ENCODE peak calls at places on chromosomes 5 and 9, in six cellular contexts. T is upper lobe of left lung, E is K562, M is breast epithelium, O is HepG2, X is sigmoid colon. F is an unnamed sample. For H3K36me3, the result is how much of the 10 kb centered on the place peaks cover.

GRCh38 chr5:119255571-119256356 is 100.1 kb upstream of the TNFAIP8 start:
- DNase-seq in T (no peak), M (no peak), O (peak), E (peak), X (no peak), F (peak)

GRCh38 chr5:72523960-72524582 is 16.9 kb upstream of the ZNF366 start:
- DNase-seq in T (no peak), M (no peak), O (peak), X (no peak), E (no peak), F (peak)

GRCh38 chr9:78982849-78983248 is 588.9 kb upstream of the TLE4 start:
- DNase-seq in T (no peak), E (no peak), X (no peak), M (no peak), O (no peak), F (no peak)

GRCh38 chr9:93286252-93287188 is 102.6 kb downstream of the WNK2 start:
- DNase-seq in M (no peak), T (no peak), X (no peak), E (no peak), O (no peak), F (no peak)

GRCh38 chr5:23314827-23315226 is 192.6 kb upstream of the PRDM9 start:
- DNase-seq in M (no peak), O (no peak), E (no peak), T (no peak), X (no peak), F (no peak)

GRCh38 chr9:28883209-28883608 is 1309.9 kb upstream of the C9orf72 start:
- DNase-seq in T (no peak), X (no peak), E (no peak), O (no peak), M (no peak), F (no peak)

GRCh38 chr5:123639244-123639643 is 127.3 kb downstream of the CSNK1G3 start:
- DNase-seq in X (no peak), T (no peak), O (no peak), M (no peak), E (no peak), F (no peak)

GRCh38 chr5:150517272-150518152 is 9.6 kb downstream of the NDST1 start:
- DNase-seq in M (no peak), T (peak), O (peak), X (no peak), E (peak), F (peak)

GRCh38 chr9:13555516-13555915 is 276.0 kb upstream of the MPDZ start:
- DNase-seq in X (no peak), E (no peak), T (no peak), M (no peak), O (no peak), F (peak)

GRCh38 chr5:1792842-1793266 is 6.8 kb downstream of the MRPL36 start:
- DNase-seq in O (no peak), T (no peak), M (no peak), X (peak), E (peak), F (peak)

GRCh38 chr9:91677354-91677753 is 253.7 kb upstream of the NFIL3 start:
- DNase-seq in T (no peak), E (no peak), M (no peak), X (no peak), O (no peak), F (no peak)

GRCh38 chr9:75644649-75645048 is 245.8 kb upstream of the PCSK5 start:
- DNase-seq in T (no peak), X (no peak), E (no peak), O (no peak), M (no peak), F (no peak)

GRCh38 chr5:172078726-172079345 is 72.4 kb upstream of the FBXW11 start:
- DNase-seq in E (no peak), O (no peak), M (no peak), T (no peak), X (peak), F (no peak)

GRCh38 chr9:113352411-113352810 is 3.1 kb downstream of the BSPRY start:
- DNase-seq in T (no peak), X (no peak), O (no peak), E (no peak), M (no peak), F (no peak)

GRCh38 chr5:162474239-162474638 is 406.7 kb downstream of the GABRG2 start:
- DNase-seq in X (no peak), O (no peak), E (no peak), M (no peak), T (no peak), F (no peak)

GRCh38 chr5:72478276-72478675 is 28.9 kb downstream of the ZNF366 start:
- DNase-seq in T (no peak), M (no peak), X (no peak), O (no peak), E (no peak), F (no peak)

GRCh38 chr9:96495341-96495740 is 45.4 kb downstream of the HABP4 start:
- DNase-seq in X (no peak), O (no peak), T (no peak), E (no peak), M (no peak), F (no peak)

GRCh38 chr9:26301046-26301445 is 591.6 kb downstream of the CAAP1 start:
- DNase-seq in E (no peak), O (no peak), M (no peak), X (no peak), T (no peak), F (no peak)

GRCh38 chr9:26296910-26297309 is 595.7 kb downstream of the CAAP1 start:
- DNase-seq in O (no peak), M (no peak), E (no peak), T (no peak), X (no peak), F (no peak)

DNA sequence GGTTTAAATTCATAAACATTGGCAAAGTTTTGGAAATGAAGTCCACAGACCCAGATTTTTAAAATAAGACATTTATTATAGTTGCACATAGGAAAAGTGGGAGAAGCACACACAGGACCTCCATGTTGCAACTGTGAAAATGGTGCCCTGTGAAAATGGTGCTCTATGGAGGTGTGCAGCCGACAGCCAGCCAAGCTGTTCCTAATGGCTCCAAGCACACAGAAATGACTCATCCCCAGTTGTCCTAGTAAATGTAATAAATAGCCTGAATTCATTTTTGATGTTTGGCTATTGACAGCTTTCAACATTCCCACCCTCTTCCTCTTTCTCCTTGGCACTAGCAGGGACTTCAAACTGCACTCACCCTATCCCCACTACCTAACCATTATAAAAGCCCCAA is 590.9 kb downstream of the CAAP1 start:
- DNase-seq in T (no peak), X (no peak), O (no peak), E (no peak), M (no peak), F (no peak)
- TF ChIP-seq POLR2AphosphoS5 in T (no peak), X (no peak), O (no peak), E (no peak), M (no peak), F (no peak)

DNA sequence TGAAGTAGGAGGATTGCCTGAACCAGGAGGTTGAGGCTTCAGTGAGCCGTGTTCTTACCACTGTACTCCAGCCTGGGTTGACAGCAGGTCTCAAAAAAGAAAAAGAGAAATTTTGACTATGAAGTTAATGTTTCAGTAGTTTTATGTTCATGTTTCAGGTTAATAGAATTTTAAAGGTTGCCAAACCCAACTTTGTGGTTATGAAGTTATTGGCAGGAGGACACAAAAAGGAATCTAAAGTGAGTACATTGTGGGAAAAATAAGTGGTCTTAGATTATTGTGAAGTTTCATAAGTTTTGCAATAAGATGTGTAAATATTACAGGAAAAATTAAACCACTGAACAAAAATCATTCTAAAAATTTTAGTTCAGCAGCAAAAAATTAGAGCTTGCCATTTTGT is 78.6 kb downstream of the GOLM1 start:
- DNase-seq in M (no peak), T (no peak), O (no peak), X (no peak), E (no peak), F (no peak)
- H3K36me3 ChIP-seq in M (under half), T (under half), O (under half), X (under half), E (half or more), F (under half)

GRCh38 chr5:87741891-87742290 is 329.2 kb upstream of the CCNH start:
- DNase-seq in X (no peak), E (no peak), O (no peak), M (no peak), T (no peak), F (no peak)
- TF ChIP-seq POLR2A in X (no peak), E (no peak), O (no peak), M (no peak), T (no peak), F (no peak)

GRCh38 chr5:68287976-68288755 is 72.6 kb downstream of the PIK3R1 start:
- DNase-seq in E (peak), M (peak), O (peak), T (peak), X (peak), F (peak)

GRCh38 chr5:68286612-68286912 is 71.0 kb downstream of the PIK3R1 start:
- DNase-seq in M (no peak), E (no peak), O (no peak), T (no peak), X (no peak), F (no peak)

GRCh38 chr5:68287631-68287975 is 72.0 kb downstream of the PIK3R1 start:
- DNase-seq in X (no peak), M (no peak), O (no peak), E (no peak), T (no peak), F (no peak)

GRCh38 chr5:68285075-68285827 is 69.7 kb downstream of the PIK3R1 start:
- DNase-seq in E (no peak), X (no peak), T (no peak), O (peak), M (no peak), F (no peak)

GRCh38 chr5:68285857-68286611 is 70.5 kb downstream of the PIK3R1 start:
- DNase-seq in X (no peak), M (no peak), T (no peak), O (peak), E (peak), F (peak)
- TF ChIP-seq POLR2AphosphoS5 in X (no peak), M (no peak), T (no peak), O (no peak), E (no peak), F (no peak)

DNA sequence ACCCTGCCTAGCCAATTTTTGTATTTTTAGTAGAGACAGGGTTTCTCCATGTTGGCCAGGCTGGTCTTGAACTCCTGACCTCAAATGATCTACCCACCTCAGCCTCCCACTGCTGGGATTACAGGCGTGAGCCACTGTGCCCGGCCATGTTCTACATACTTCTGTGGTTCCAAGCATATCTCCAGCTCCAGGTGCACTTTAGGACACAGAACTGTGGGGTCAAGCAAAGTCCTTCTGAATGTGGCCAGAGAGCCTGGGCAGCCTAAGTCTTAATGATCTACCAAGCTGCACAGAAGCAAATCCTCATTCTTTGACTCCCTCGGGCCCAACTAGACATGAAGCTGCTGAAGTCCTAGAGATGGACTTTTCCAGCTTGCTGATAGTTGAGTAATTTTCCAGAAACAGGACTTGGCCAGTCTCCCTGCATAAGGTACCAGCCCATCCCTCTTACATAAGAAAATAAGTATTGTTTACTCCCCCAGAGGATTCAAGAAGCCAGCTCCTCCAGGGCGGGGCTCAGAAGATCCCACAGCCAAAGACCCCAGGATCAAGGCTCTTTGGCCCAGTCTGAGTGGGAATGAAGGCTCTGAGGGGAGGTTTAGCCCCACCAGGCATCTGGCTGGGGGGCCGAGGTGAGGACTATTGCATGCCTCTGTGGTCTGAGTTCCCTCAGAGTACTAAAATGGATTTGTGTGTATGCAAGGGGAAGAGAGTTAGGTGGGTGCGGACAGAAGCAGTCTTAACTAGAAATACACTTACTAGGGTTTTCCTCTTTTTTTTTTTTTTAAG is 8.7 kb downstream of the CLTB start:
- DNase-seq in M (no peak), O (no peak), E (no peak), T (no peak), X (no peak), F (no peak)
- H3K36me3 ChIP-seq in M (under half), O (under half), E (under half), T (half or more), X (under half), F (under half)

DNA sequence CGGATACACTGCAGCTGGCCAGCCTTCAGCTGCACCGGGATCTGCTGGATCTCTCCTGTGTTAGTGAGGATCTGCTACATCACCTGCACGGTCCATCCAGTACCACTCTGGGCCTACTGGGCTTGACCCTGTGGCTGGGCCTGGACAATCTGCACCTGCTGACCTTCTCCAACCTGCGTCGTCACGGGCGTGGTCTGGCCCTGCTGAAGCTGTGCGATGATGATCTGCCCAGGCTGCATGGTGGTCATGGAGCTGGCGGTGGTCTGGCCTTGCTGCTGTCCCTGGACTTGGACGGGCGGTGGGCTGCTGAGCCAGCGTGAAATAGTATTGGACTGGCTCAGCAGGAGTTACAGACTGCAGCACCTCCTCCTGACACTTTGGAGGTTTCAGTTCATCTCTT is 137.1 kb upstream of the GAS1 start:
- DNase-seq in X (no peak), O (no peak), T (peak), E (no peak), M (no peak), F (no peak)
- TF ChIP-seq POLR2A in X (no peak), O (no peak), T (no peak), E (no peak), M (no peak), F (no peak)

GRCh38 chr5:36875789-36876388 is 680 bp upstream of the NIPBL start:
- DNase-seq in T (peak), E (peak), X (peak), M (peak), O (peak), F (peak)
- TF ChIP-seq POLR2AphosphoS5 in T (peak), E (peak), X (peak), M (no peak), O (no peak), F (no peak)

DNA sequence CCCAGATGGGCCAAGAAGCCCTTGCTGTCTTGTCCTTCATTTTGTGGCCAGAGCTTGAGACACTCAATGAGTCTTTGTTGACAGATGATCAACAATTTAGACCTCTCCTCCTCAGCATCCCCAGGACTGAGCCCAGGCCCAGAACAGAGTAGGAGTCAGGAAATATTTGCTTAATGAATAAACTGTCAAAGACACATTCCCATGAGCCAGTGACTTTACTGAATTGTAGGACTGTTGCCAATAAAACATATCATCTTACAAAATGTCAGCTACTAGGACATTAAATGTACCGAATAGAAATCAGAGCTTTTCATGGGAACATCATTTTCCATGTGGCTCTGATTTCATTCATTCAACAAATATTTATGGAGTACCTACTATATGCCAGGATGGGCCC is 11.6 kb downstream of the VDAC1 start:
- DNase-seq in E (no peak), O (no peak), X (no peak), T (no peak), M (no peak), F (peak)
- H3K36me3 ChIP-seq in E (half or more), O (under half), X (under half), T (under half), M (under half), F (under half)

GRCh38 chr5:133612021-133612860 is at the start of gene FSTL4:
- DNase-seq in E (no peak), X (no peak), M (no peak), T (peak), O (no peak), F (no peak)
- TF ChIP-seq POLR2A in E (no peak), X (no peak), M (no peak), T (no peak), O (no peak), F (no peak)